ENCODE peak calls at places on chromosomes 13 and 19, in nine cellular contexts. W is mesendoderm, T is adrenal gland, F is uterus, Z is heart right ventricle, D is left ventricle myocardium inferior, Y is GM23248, J is A673, C is pancreas. L is an unnamed sample. For H3K36me3, the result is how much of the 10 kb centered on the place peaks cover.

GRCh38 chr19:41795031-41795461 is 1.3 kb upstream of the CEACAM3 start:
- DNase-seq in F (no peak), D (no peak), C (no peak), J (peak), Y (peak), T (peak), Z (no peak), W (peak), L (peak)

GRCh38 chr13:41909524-41909923 is 51.4 kb downstream of the VWA8 start:
- DNase-seq in D (no peak), Z (no peak), J (no peak), Y (no peak), T (no peak), C (no peak), F (no peak), W (no peak), L (no peak)

GRCh38 chr13:63279136-63279535 is 1863.5 kb upstream of the PCDH20 start:
- DNase-seq in C (no peak), T (no peak), F (no peak), Z (no peak), W (no peak), Y (no peak), J (no peak), D (no peak), L (no peak)

GRCh38 chr13:109148243-109148642 is 518.8 kb downstream of the MYO16 start:
- DNase-seq in Y (peak), C (no peak), Z (no peak), T (no peak), D (no peak), W (no peak), J (no peak), F (no peak), L (no peak)

GRCh38 chr19:3224346-3225325 is at the start of gene CELF5:
- DNase-seq in Y (peak), T (peak), W (peak), F (no peak), C (no peak), D (peak), Z (peak), J (peak), L (peak)

GRCh38 chr13:30038884-30039283 is 188.5 kb upstream of the UBL3 start:
- DNase-seq in Y (peak), C (no peak), W (peak), F (peak), T (no peak), J (peak), D (no peak), Z (no peak), L (no peak)

GRCh38 chr19:1069009-1069779 is 2.2 kb downstream of the ARHGAP45 start:
- DNase-seq in C (peak), T (peak), J (no peak), Z (peak), Y (no peak), F (no peak), D (peak), W (no peak), L (no peak)

GRCh38 chr13:68176486-68176885 is 946.4 kb upstream of the PCDH9 start:
- DNase-seq in Y (peak), D (no peak), C (no peak), J (no peak), W (no peak), Z (no peak), F (no peak), T (peak), L (no peak)

GRCh38 chr19:3453840-3454239 is 26.5 kb downstream of the SMIM24 start:
- DNase-seq in T (no peak), F (no peak), Z (no peak), Y (no peak), W (no peak), D (no peak), C (no peak), J (no peak), L (no peak)

GRCh38 chr19:5667751-5668271 is 12.5 kb downstream of the MICOS13 start:
- DNase-seq in T (no peak), Z (no peak), C (no peak), J (no peak), F (no peak), D (no peak), Y (no peak), W (peak), L (no peak)

GRCh38 chr19:47152632-47153031 is 22.0 kb downstream of the SAE1 start:
- DNase-seq in C (no peak), F (no peak), J (no peak), D (no peak), Y (no peak), Z (no peak), T (no peak), W (no peak), L (no peak)

GRCh38 chr19:33868821-33869412 is 72.2 kb downstream of the KCTD15 start:
- DNase-seq in D (peak), T (peak), Y (peak), J (no peak), F (peak), Z (peak), C (no peak), W (peak), L (peak)

GRCh38 chr13:44432595-44432994 is 59.0 kb downstream of the SERP2 start:
- DNase-seq in Y (no peak), F (no peak), Z (no peak), J (no peak), T (no peak), C (no peak), D (no peak), W (no peak), L (no peak)

GRCh38 chr13:34322416-34323074 is 504.6 kb downstream of the RFC3 start:
- DNase-seq in T (no peak), C (no peak), F (no peak), W (no peak), Y (no peak), D (no peak), J (no peak), Z (no peak), L (no peak)

DNA sequence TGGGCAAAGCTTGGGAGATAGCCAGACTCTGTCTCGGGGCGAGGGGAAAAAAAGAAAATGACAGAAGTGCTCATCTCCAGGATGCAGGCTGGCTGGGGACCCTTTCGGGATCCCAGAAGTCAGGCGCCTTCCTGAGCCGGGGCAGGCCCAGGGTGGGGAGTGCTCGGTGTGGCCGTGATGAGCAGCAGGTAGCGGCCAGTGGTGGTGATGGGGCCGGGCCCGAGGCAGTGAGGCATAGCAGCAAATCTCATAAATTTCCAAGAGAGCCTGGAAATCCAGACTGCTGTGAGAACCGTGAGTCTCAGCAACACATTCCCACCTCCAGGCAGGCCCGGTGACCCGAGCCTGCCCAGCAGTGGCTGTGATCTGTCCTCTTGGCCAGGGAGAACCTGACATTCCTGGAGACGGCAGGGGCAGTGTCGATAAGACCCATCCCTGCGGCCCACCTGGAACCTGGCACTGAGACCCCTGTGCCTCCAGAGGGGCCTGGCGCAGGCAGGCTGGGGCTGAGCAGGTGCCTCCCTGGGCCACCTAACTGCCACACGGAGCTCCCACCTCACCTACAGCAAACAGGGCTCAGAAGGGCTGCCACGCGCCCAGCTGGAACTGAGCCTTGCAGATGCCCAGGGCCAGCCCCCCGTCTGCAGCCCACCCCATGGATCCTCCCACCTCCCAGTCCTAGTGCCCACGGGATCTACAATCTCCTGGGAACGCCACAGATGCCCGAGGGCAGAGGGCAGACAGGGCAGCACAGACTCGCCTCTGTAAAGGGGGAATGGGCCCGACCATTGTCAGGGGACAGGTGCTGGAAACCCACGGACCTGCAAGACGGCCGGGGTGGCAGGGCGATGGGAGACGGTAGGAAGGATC is 23.4 kb downstream of the IZUMO4 start:
- DNase-seq in Y (no peak), Z (peak), F (no peak), J (no peak), T (no peak), C (no peak), D (no peak), W (no peak), L (no peak)
- H3K36me3 ChIP-seq in Y (under half), Z (under half), F (under half), J (half or more), T (under half), C (under half), D (half or more), W (under half), L (half or more)

GRCh38 chr19:35921012-35921411 is 12.9 kb upstream of the TYROBP start:
- DNase-seq in T (no peak), W (no peak), F (no peak), C (no peak), Y (no peak), D (no peak), J (no peak), Z (no peak), L (no peak)

GRCh38 chr19:35931161-35931873 is 4.9 kb upstream of the LRFN3 start:
- DNase-seq in Y (peak), D (peak), F (peak), C (peak), J (peak), Z (peak), T (peak), W (peak), L (peak)

GRCh38 chr19:35928507-35928906 is 7.7 kb upstream of the LRFN3 start:
- DNase-seq in W (no peak), T (no peak), D (no peak), F (no peak), Y (no peak), C (no peak), J (no peak), Z (no peak), L (no peak)

DNA sequence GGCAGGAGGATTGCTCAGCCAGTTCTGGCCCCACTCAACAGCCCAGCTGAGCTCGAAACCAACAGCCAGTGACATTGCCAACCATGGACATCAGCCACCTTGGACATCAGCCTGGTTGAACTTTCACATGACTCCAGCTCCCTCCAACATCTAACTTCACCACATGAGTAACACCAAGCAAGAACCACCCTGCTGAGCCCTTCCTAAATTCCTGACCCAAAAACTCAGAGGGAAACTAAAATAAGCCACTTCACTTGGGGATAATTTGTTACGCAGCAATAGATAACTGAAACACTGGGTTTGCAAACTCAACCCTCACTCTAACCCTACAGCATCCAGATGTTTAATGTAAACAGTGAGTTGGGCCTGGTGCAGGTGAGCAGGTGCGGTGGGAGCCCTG is 10.7 kb upstream of the LRFN3 start:
- DNase-seq in Y (no peak), C (no peak), T (no peak), F (no peak), J (no peak), W (no peak), D (no peak), Z (no peak), L (no peak)
- H3K36me3 ChIP-seq in Y (under half), C (under half), T (under half), F (under half), J (under half), W (under half), D (under half), Z (under half), L (under half)

DNA sequence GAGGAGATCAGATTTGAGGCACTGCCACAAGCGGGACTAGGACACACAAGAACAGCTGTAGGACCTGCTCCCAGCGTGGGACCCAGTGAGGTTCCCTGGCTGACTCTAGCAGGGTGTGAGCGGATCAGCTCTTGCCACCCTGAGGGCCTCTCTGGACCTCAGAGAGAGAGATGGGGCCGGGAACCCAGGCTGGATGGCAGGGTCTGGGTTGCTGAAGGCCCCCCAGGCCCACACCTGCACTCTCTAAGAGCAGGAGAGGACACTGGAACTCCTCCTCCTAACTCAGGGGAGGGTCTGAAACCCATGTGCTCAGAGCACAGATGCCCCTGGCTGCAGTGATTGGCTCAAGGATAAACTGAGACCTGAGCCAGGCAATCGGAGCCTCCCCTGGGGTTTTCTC is 13.5 kb upstream of the IL4I1 start:
- DNase-seq in F (no peak), D (no peak), Z (no peak), Y (no peak), C (no peak), J (no peak), T (no peak), W (no peak), L (no peak)
- H3K36me3 ChIP-seq in F (under half), D (half or more), Z (under half), Y (under half), C (under half), J (half or more), T (under half), W (under half), L (half or more)

GRCh38 chr19:38105574-38105973 is 118.4 kb downstream of the DPF1 start:
- DNase-seq in Y (no peak), J (no peak), T (no peak), C (no peak), W (no peak), F (no peak), D (no peak), Z (no peak), L (no peak)
- H3K36me3 ChIP-seq in Y (under half), J (under half), T (under half), C (under half), W (under half), F (under half), D (half or more), Z (under half), L (under half)

GRCh38 chr13:60691268-60691667 is 294.2 kb downstream of the TDRD3 start:
- DNase-seq in T (no peak), W (no peak), D (no peak), C (no peak), Z (no peak), F (no peak), Y (no peak), J (no peak), L (no peak)
- H3K36me3 ChIP-seq in T (under half), W (under half), D (under half), C (under half), Z (under half), F (under half), Y (under half), J (under half), L (under half)

DNA sequence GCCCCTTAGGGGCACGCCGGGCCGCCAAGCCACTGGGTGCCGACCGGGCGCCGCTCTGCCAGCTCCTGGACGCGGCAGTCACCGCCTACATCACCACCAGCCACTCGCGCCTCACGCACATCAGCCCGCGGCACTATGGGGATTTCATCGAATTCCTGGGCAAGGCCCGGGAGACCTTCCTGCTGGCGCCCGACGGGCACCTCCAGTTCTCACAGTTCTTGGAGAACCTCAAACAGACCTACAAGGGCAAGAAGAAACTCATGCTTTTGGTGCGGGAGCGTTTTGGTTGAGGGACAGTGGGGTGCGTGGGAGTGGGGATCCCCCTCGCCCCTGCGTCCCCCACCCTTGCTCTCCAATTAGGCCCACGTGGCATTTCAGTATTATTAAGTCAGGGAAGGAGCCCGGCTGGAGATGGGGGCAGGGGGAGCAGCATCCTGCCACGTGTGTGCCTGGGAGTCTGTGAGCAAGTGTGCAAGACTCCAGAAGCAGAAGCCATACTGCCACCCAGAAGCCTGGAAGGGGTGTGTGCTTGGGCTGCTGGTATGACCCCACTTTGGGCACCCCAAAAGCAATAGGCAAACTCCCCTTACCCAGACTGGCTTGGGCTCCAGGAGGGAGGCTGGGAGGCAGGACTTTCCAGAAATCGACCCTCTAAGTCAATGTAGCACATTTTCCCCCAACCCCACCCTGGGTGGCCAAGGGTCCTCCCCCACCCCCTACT is 35.7 kb downstream of the ZSWIM4 start:
- DNase-seq in C (no peak), W (no peak), Y (peak), F (peak), Z (no peak), T (no peak), J (no peak), D (no peak), L (no peak)
- H3K36me3 ChIP-seq in C (under half), W (under half), Y (under half), F (under half), Z (under half), T (under half), J (under half), D (under half), L (under half)